ENCODE peak calls at places on chromosome 16, in six cellular contexts. O is breast epithelium, B is AG09309, I is lower leg skin, P is heart right ventricle, Y is dorsolateral prefrontal cortex. E is an unnamed sample.
A peak's percentile ranks its signal among the peaks of the same experiment; 100 is the strongest.

GRCh38 chr16:2308089-2308962 is 32.2 kb downstream of the ABCA3 start:
- DNase-seq in O (no peak), B (no peak), I (no peak), P (no peak), Y (no peak), E (no peak)

GRCh38 chr16:22291860-22292692 is 5.1 kb upstream of the POLR3E start:
- DNase-seq in O (no peak), B (no peak), I (no peak), P (no peak), Y (no peak), E (no peak)

GRCh38 chr16:22324787-22325597 is 27.8 kb downstream of the POLR3E start:
- DNase-seq in O (no peak), B (no peak), I (peak; percentile 71), P (no peak), Y (no peak), E (no peak)

GRCh38 chr16:71647391-71647790 is 21.4 kb downstream of the MARVELD3 start:
- DNase-seq in O (no peak), B (no peak), I (no peak), P (no peak), Y (no peak), E (no peak)

GRCh38 chr16:70523621-70524405 is at the start of gene SF3B3:
- DNase-seq in O (peak; percentile 62), B (no peak), I (peak; percentile 92), P (no peak), Y (peak; percentile 67), E (peak; percentile 86)

GRCh38 chr16:22198547-22199293 is 7.4 kb upstream of the EEF2K start:
- DNase-seq in O (no peak), B (no peak), I (no peak), P (no peak), Y (no peak), E (no peak)

GRCh38 chr16:16148755-16149154 is 74.5 kb downstream of the ABCC6 start:
- DNase-seq in O (peak; percentile 36), B (no peak), I (no peak), P (no peak), Y (no peak), E (no peak)

GRCh38 chr16:2091722-2092620 is 43.7 kb downstream of the PKD1 start:
- DNase-seq in O (no peak), B (no peak), I (no peak), P (no peak), Y (no peak), E (no peak)

GRCh38 chr16:26204138-26204537 is 512.4 kb downstream of the HS3ST4 start:
- DNase-seq in O (no peak), B (no peak), I (no peak), P (no peak), Y (no peak), E (no peak)

GRCh38 chr16:966035-966434 is 4.7 kb downstream of the LMF1 start:
- DNase-seq in O (no peak), B (no peak), I (no peak), P (no peak), Y (no peak), E (no peak)

GRCh38 chr16:63568184-63568583 is 1531.9 kb upstream of the CDH8 start:
- DNase-seq in O (no peak), B (no peak), I (no peak), P (no peak), Y (no peak), E (no peak)

GRCh38 chr16:66146689-66147330 is 219.7 kb upstream of the CDH5 start:
- DNase-seq in O (no peak), B (no peak), I (no peak), P (no peak), Y (no peak), E (no peak)

DNA sequence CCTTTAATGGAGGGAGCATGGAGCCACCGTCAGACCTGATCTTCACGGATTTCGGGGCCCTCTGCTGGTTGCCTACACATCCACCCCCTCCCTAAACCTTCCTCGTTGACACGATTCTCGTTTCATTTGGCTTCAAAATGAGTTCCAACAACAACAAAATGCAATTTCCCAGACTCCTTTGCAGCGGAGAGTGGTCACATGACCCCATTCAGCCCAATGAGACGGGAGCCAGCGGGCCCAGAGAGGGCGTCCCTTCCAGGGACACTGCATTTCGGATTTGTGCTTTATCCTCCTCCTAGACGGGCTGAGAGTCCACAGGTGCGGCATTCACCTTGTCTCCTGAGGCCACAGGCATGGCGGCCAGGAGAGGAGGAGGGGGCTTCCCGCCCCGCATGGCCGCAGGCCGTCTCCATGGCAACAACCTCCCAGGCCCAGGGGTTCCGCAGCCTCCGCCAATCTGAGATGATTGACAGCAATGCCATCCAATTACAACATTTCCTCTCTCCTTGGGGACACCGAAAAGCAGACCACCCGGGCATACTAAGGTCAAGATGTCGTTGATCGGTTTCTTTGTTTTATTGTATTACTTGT is 259.8 kb downstream of the C16orf95 start:
- DNase-seq in O (no peak), B (no peak), I (peak; percentile 78), P (no peak), Y (no peak), E (no peak)
- TF ChIP-seq CTCF in O (no peak), B (peak; percentile 39), I (no peak), P (no peak), Y (no peak), E (no peak)

GRCh38 chr16:68427649-68428303 is 20.5 kb downstream of the SMPD3 start:
- DNase-seq in O (no peak), B (no peak), I (peak; percentile 48), P (no peak), Y (no peak), E (no peak)
- H3K4me3 ChIP-seq in O (no peak overlapping the region), B (no peak overlapping the region), I (no peak overlapping the region), P (no peak overlapping the region), Y (no peak overlapping the region), E (no peak overlapping the region)

GRCh38 chr16:11667824-11668589 is at the start of gene SNN:
- DNase-seq in O (peak; percentile 83), B (peak; percentile 7), I (peak; percentile 97), P (peak; percentile 93), Y (peak; percentile 91), E (peak; percentile 89)
- TF ChIP-seq CTCF in O (no peak), B (no peak), I (no peak), P (no peak), Y (no peak), E (no peak)

GRCh38 chr16:14015948-14016347 is 55.2 kb upstream of the MRTFB start:
- DNase-seq in O (no peak), B (peak; percentile 60), I (peak; percentile 88), P (no peak), Y (no peak), E (no peak)
- H3K4me3 ChIP-seq in O (peak overlapping the region; percentile 21), B (no peak overlapping the region), I (no peak overlapping the region), P (peak overlapping the region; percentile 23), Y (peak overlapping the region; percentile 34), E (no peak overlapping the region)

GRCh38 chr16:81403601-81404391 is 40.8 kb upstream of the CMIP start:
- DNase-seq in O (peak; percentile 72), B (no peak), I (peak; percentile 97), P (peak; percentile 88), Y (peak; percentile 85), E (peak; percentile 80)

GRCh38 chr16:81409016-81409556 is 35.5 kb upstream of the CMIP start:
- DNase-seq in O (no peak), B (no peak), I (no peak), P (no peak), Y (no peak), E (no peak)

GRCh38 chr16:81408409-81408950 is 36.1 kb upstream of the CMIP start:
- DNase-seq in O (no peak), B (no peak), I (no peak), P (no peak), Y (no peak), E (no peak)

GRCh38 chr16:81403208-81403600 is 41.4 kb upstream of the CMIP start:
- DNase-seq in O (no peak), B (no peak), I (no peak), P (no peak), Y (no peak), E (no peak)

GRCh38 chr16:81405702-81406113 is 38.9 kb upstream of the CMIP start:
- DNase-seq in O (peak; percentile 35), B (peak; percentile 52), I (no peak), P (no peak), Y (no peak), E (no peak)
- TF ChIP-seq CTCF in O (no peak), B (peak; percentile 8), I (no peak), P (no peak), Y (no peak), E (no peak)

E was measured in GM06990.